ENCODE peak calls at places on chromosomes 12 and 14, in ten cellular contexts. Q, B, R, W, H, A, C, K, U and N are unnamed samples. For H3K4me1, the result is how much of the 10 kb centered on the place peaks cover.

GRCh38 chr14:69852897-69853296 is 26.3 kb upstream of the SMOC1 start:
- DNase-seq in Q (no peak), B (no peak), R (no peak), W (no peak), H (no peak), A (no peak), C (no peak), K (no peak), U (no peak), N (no peak)

GRCh38 chr12:119412811-119413794 is 78.6 kb downstream of the CCDC60 start:
- DNase-seq in Q (no peak), B (peak), R (peak), W (peak), H (peak), A (peak), C (no peak), K (peak), U (peak), N (peak)

GRCh38 chr14:104822821-104823615 is 22.1 kb downstream of the ZBTB42 start:
- DNase-seq in Q (no peak), B (no peak), R (peak), W (no peak), H (no peak), A (no peak), C (peak), K (no peak), U (no peak), N (no peak)

GRCh38 chr12:108685469-108686247 is 45.7 kb downstream of the CORO1C start:
- DNase-seq in Q (no peak), B (no peak), R (no peak), W (no peak), H (no peak), A (no peak), C (no peak), K (no peak), U (no peak), N (no peak)

GRCh38 chr12:124609041-124609984 is 41.9 kb upstream of the NCOR2 start:
- DNase-seq in Q (no peak), B (peak), R (peak), W (peak), H (peak), A (peak), C (peak), K (peak), U (peak), N (no peak)

GRCh38 chr14:55581011-55581806 is 1.2 kb downstream of the KTN1 start:
- DNase-seq in Q (no peak), B (peak), R (no peak), W (peak), H (peak), A (no peak), C (peak), K (no peak), U (peak), N (peak)

GRCh38 chr14:51253880-51254279 is 13.8 kb downstream of the TMX1 start:
- DNase-seq in Q (no peak), B (no peak), R (no peak), W (no peak), H (no peak), A (no peak), C (no peak), K (no peak), U (no peak), N (no peak)

GRCh38 chr12:108722992-108723766 is 8.1 kb downstream of the CORO1C start:
- DNase-seq in Q (no peak), B (no peak), R (no peak), W (no peak), H (peak), A (no peak), C (no peak), K (no peak), U (no peak), N (no peak)

GRCh38 chr12:124928095-124928911 is 13.9 kb upstream of the UBC start:
- DNase-seq in Q (no peak), B (no peak), R (peak), W (no peak), H (peak), A (peak), C (peak), K (peak), U (peak), N (peak)

GRCh38 chr12:10362828-10363664 is 26.8 kb downstream of the KLRK1 start:
- DNase-seq in Q (no peak), B (no peak), R (no peak), W (no peak), H (no peak), A (peak), C (no peak), K (no peak), U (no peak), N (no peak)

GRCh38 chr12:6946033-6946919 is 2.5 kb downstream of the C12orf57 start:
- DNase-seq in Q (no peak), B (peak), R (peak), W (peak), H (peak), A (peak), C (peak), K (no peak), U (no peak), N (no peak)

GRCh38 chr14:91649930-91650329 is 82.0 kb downstream of the CATSPERB start:
- DNase-seq in Q (no peak), B (peak), R (peak), W (peak), H (peak), A (peak), C (no peak), K (no peak), U (no peak), N (no peak)

GRCh38 chr14:60184597-60185555 is 19.7 kb upstream of the DHRS7 start:
- DNase-seq in Q (no peak), B (no peak), R (no peak), W (peak), H (no peak), A (no peak), C (no peak), K (no peak), U (no peak), N (no peak)

GRCh38 chr14:39219075-39219499 is 14.6 kb upstream of the MIA2 start:
- DNase-seq in Q (no peak), B (peak), R (no peak), W (peak), H (peak), A (no peak), C (no peak), K (no peak), U (no peak), N (no peak)

GRCh38 chr14:68238956-68239355 is 419.4 kb downstream of the RAD51B start:
- DNase-seq in Q (no peak), B (no peak), R (no peak), W (no peak), H (no peak), A (peak), C (no peak), K (no peak), U (no peak), N (no peak)

GRCh38 chr14:101705733-101706508 is 55.6 kb upstream of the PPP2R5C start:
- DNase-seq in Q (no peak), B (peak), R (peak), W (no peak), H (peak), A (peak), C (no peak), K (no peak), U (peak), N (no peak)

GRCh38 chr14:32331227-32331597 is 2.1 kb downstream of the AKAP6 start:
- DNase-seq in Q (no peak), B (no peak), R (no peak), W (no peak), H (no peak), A (no peak), C (no peak), K (no peak), U (no peak), N (no peak)

GRCh38 chr14:67191768-67192290 is 2.6 kb downstream of the GARIN2 start:
- DNase-seq in Q (no peak), B (no peak), R (no peak), W (no peak), H (no peak), A (no peak), C (no peak), K (no peak), U (no peak), N (no peak)

GRCh38 chr12:34348064-34348463 is 325.8 kb downstream of the ALG10 start:
- DNase-seq in Q (no peak), B (no peak), R (no peak), W (no peak), H (no peak), A (no peak), C (no peak), K (no peak), U (no peak), N (no peak)

GRCh38 chr12:106137456-106138278 is 1.1 kb downstream of the NUAK1 start:
- DNase-seq in Q (no peak), B (no peak), R (no peak), W (no peak), H (no peak), A (no peak), C (no peak), K (peak), U (no peak), N (no peak)

GRCh38 chr14:68440776-68441175 is 352.1 kb downstream of the ZFP36L1 start:
- DNase-seq in Q (no peak), B (no peak), R (no peak), W (no peak), H (peak), A (no peak), C (no peak), K (no peak), U (no peak), N (no peak)

GRCh38 chr12:70774055-70774454 is 136.8 kb upstream of the PTPRB start:
- DNase-seq in Q (no peak), B (no peak), R (no peak), W (no peak), H (peak), A (no peak), C (no peak), K (no peak), U (no peak), N (no peak)

GRCh38 chr12:130186101-130186465 is 23.8 kb downstream of the FZD10 start:
- DNase-seq in Q (no peak), B (no peak), R (no peak), W (no peak), H (no peak), A (no peak), C (no peak), K (no peak), U (no peak), N (peak)

GRCh38 chr12:20483776-20484175 is 115.4 kb downstream of the PDE3A start:
- DNase-seq in Q (no peak), B (no peak), R (no peak), W (no peak), H (no peak), A (no peak), C (no peak), K (no peak), U (no peak), N (no peak)

GRCh38 chr14:68682166-68683103 is 110.4 kb downstream of the ZFP36L1 start:
- DNase-seq in Q (peak), B (no peak), R (peak), W (peak), H (peak), A (peak), C (no peak), K (peak), U (no peak), N (peak)

GRCh38 chr12:129101404-129101803 is 248.1 kb downstream of the GLT1D1 start:
- DNase-seq in Q (no peak), B (no peak), R (no peak), W (no peak), H (no peak), A (no peak), C (no peak), K (no peak), U (no peak), N (no peak)

GRCh38 chr14:35326364-35326763 is 34.2 kb downstream of the PSMA6 start:
- DNase-seq in Q (no peak), B (no peak), R (no peak), W (no peak), H (no peak), A (no peak), C (no peak), K (no peak), U (no peak), N (no peak)

GRCh38 chr12:20063116-20063515 is 305.2 kb upstream of the PDE3A start:
- DNase-seq in Q (no peak), B (no peak), R (no peak), W (no peak), H (no peak), A (no peak), C (no peak), K (no peak), U (no peak), N (no peak)

GRCh38 chr14:101217972-101218371 is 314.4 kb upstream of the RTL1 start:
- DNase-seq in Q (no peak), B (no peak), R (no peak), W (no peak), H (no peak), A (no peak), C (no peak), K (no peak), U (no peak), N (peak)

GRCh38 chr14:69281450-69282169 is 21.7 kb downstream of the GALNT16 start:
- DNase-seq in Q (no peak), B (no peak), R (no peak), W (no peak), H (no peak), A (no peak), C (no peak), K (no peak), U (peak), N (no peak)

GRCh38 chr14:98198385-98198784 is 1073.6 kb downstream of the BCL11B start:
- DNase-seq in Q (no peak), B (peak), R (no peak), W (no peak), H (peak), A (peak), C (no peak), K (no peak), U (no peak), N (no peak)

GRCh38 chr12:126648074-126648473 is 1582.8 kb downstream of the AACS start:
- DNase-seq in Q (no peak), B (no peak), R (no peak), W (no peak), H (no peak), A (no peak), C (no peak), K (no peak), U (no peak), N (no peak)

GRCh38 chr12:121573949-121574520 is 6.8 kb downstream of the KDM2B start:
- DNase-seq in Q (no peak), B (no peak), R (peak), W (no peak), H (no peak), A (peak), C (no peak), K (no peak), U (no peak), N (no peak)

GRCh38 chr12:121575051-121575450 is 5.8 kb downstream of the KDM2B start:
- DNase-seq in Q (no peak), B (no peak), R (no peak), W (no peak), H (no peak), A (no peak), C (no peak), K (no peak), U (no peak), N (no peak)

GRCh38 chr12:121576851-121577391 is 3.9 kb downstream of the KDM2B start:
- DNase-seq in Q (no peak), B (no peak), R (peak), W (no peak), H (peak), A (no peak), C (no peak), K (peak), U (no peak), N (no peak)

GRCh38 chr12:121577443-121578180 is 3.2 kb downstream of the KDM2B start:
- DNase-seq in Q (no peak), B (no peak), R (peak), W (no peak), H (no peak), A (no peak), C (no peak), K (peak), U (no peak), N (no peak)

GRCh38 chr12:121575952-121576615 is 4.7 kb downstream of the KDM2B start:
- DNase-seq in Q (no peak), B (no peak), R (no peak), W (no peak), H (no peak), A (no peak), C (no peak), K (no peak), U (no peak), N (no peak)
- H3K27ac ChIP-seq in Q (peak), B (no peak), R (no peak), W (no peak), H (peak), A (no peak), C (peak), K (peak), U (peak), N (no peak)

GRCh38 chr12:53053223-53054111 is 3.6 kb downstream of the TNS2 start:
- DNase-seq in Q (no peak), B (peak), R (peak), W (peak), H (peak), A (peak), C (peak), K (peak), U (peak), N (no peak)
- H3K4me1 ChIP-seq in Q (half or more), B (under half), R (under half), W (under half), H (half or more), A (under half), C (under half), K (under half), U (half or more), N (half or more)

GRCh38 chr12:13044002-13044858 is at the start of gene FAM234B:
- DNase-seq in Q (peak), B (peak), R (peak), W (peak), H (peak), A (peak), C (peak), K (peak), U (peak), N (peak)
- H3K4me3 ChIP-seq in Q (peak), B (peak), R (peak), W (peak), H (peak), A (peak), C (peak), K (peak), U (peak), N (peak)

GRCh38 chr14:81205639-81206038 is 15.1 kb downstream of the GTF2A1 start:
- DNase-seq in Q (no peak), B (no peak), R (no peak), W (no peak), H (no peak), A (no peak), C (no peak), K (no peak), U (no peak), N (no peak)

GRCh38 chr14:81209187-81209836 is 11.4 kb downstream of the GTF2A1 start:
- DNase-seq in Q (no peak), B (no peak), R (no peak), W (peak), H (no peak), A (no peak), C (no peak), K (no peak), U (no peak), N (no peak)

GRCh38 chr14:81211844-81212243 is 8.9 kb downstream of the GTF2A1 start:
- DNase-seq in Q (no peak), B (peak), R (no peak), W (peak), H (peak), A (no peak), C (no peak), K (no peak), U (peak), N (no peak)

GRCh38 chr14:81206115-81206514 is 14.6 kb downstream of the GTF2A1 start:
- DNase-seq in Q (no peak), B (no peak), R (no peak), W (no peak), H (peak), A (no peak), C (no peak), K (no peak), U (no peak), N (no peak)

DNA sequence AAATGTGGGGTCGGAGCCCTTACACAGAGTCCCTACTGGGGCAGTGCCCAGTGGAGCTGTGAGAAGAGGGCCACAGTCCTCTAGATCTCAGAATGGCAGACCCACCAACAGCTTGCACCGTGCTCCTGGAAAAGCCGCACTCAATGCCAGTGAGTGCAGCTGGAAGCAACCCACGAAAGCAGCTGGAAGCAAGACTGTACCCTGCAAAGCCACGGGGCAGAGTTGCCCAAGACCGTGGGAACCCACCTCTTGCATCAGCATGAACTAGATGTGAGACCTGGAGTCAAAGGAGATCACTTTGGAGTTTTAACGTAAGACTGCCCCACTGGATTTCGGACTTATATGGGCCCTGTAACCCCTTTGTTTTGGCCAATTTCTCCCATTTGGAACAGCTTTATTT is 12.3 kb downstream of the GTF2A1 start:
- DNase-seq in Q (no peak), B (no peak), R (no peak), W (no peak), H (no peak), A (no peak), C (no peak), K (no peak), U (no peak), N (no peak)
- H3K27ac ChIP-seq in Q (no peak), B (no peak), R (no peak), W (peak), H (no peak), A (no peak), C (no peak), K (no peak), U (no peak), N (no peak)

GRCh38 chr14:61358812-61359211 is 37.4 kb downstream of the PRKCH start:
- DNase-seq in Q (no peak), B (no peak), R (no peak), W (no peak), H (no peak), A (no peak), C (no peak), K (no peak), U (no peak), N (no peak)

GRCh38 chr14:61357118-61357517 is 35.7 kb downstream of the PRKCH start:
- DNase-seq in Q (no peak), B (no peak), R (no peak), W (no peak), H (no peak), A (no peak), C (no peak), K (no peak), U (no peak), N (no peak)

GRCh38 chr14:61351457-61351856 is 30.1 kb downstream of the PRKCH start:
- DNase-seq in Q (no peak), B (no peak), R (no peak), W (no peak), H (no peak), A (no peak), C (no peak), K (no peak), U (no peak), N (no peak)

GRCh38 chr14:61350871-61351270 is 29.5 kb downstream of the PRKCH start:
- DNase-seq in Q (no peak), B (no peak), R (no peak), W (no peak), H (no peak), A (no peak), C (no peak), K (no peak), U (no peak), N (no peak)

GRCh38 chr14:61355892-61356325 is 34.5 kb downstream of the PRKCH start:
- DNase-seq in Q (no peak), B (no peak), R (no peak), W (no peak), H (peak), A (no peak), C (peak), K (peak), U (peak), N (peak)
- H3K4me1 ChIP-seq in Q (under half), B (under half), R (under half), W (under half), H (under half), A (under half), C (under half), K (under half), U (under half), N (under half)